ENCODE peak calls at places on chromosomes 1 and 21, in eight cellular contexts. One of them, this sample, is unnamed.

GRCh38 chr1:186152227-186152944 is 222.7 kb downstream of the TPR start:
- DNase-seq in naive thymus-derived CD4-positive, alpha-beta T cell: no peak
- DNase-seq in left lung: no peak
- DNase-seq in PC-3: peak; percentile 92
- DNase-seq in endothelial cell of umbilical vein: no peak
- DNase-seq in gastrocnemius medialis: no peak
- DNase-seq in thyroid gland: no peak
- DNase-seq in esophagus squamous epithelium: no peak
- DNase-seq in this sample: peak; percentile 39

GRCh38 chr1:111089638-111090037 is 50.3 kb downstream of the DRAM2 start:
- DNase-seq in thyroid gland: no peak
- DNase-seq in naive thymus-derived CD4-positive, alpha-beta T cell: no peak
- DNase-seq in esophagus squamous epithelium: no peak
- DNase-seq in endothelial cell of umbilical vein: no peak
- DNase-seq in left lung: no peak
- DNase-seq in PC-3: no peak
- DNase-seq in gastrocnemius medialis: no peak
- DNase-seq in this sample: no peak

GRCh38 chr1:92951141-92951582 is 10.1 kb downstream of the DIPK1A start:
- DNase-seq in esophagus squamous epithelium: no peak
- DNase-seq in gastrocnemius medialis: no peak
- DNase-seq in thyroid gland: no peak
- DNase-seq in PC-3: peak; percentile 57
- DNase-seq in endothelial cell of umbilical vein: no peak
- DNase-seq in naive thymus-derived CD4-positive, alpha-beta T cell: peak; percentile 33
- DNase-seq in left lung: no peak
- DNase-seq in this sample: no peak

GRCh38 chr1:156148236-156148635 is 5.1 kb upstream of the SEMA4A start:
- DNase-seq in PC-3: peak; percentile 1
- DNase-seq in gastrocnemius medialis: no peak
- DNase-seq in endothelial cell of umbilical vein: peak; percentile 65
- DNase-seq in thyroid gland: no peak
- DNase-seq in left lung: no peak
- DNase-seq in esophagus squamous epithelium: no peak
- DNase-seq in naive thymus-derived CD4-positive, alpha-beta T cell: no peak
- DNase-seq in this sample: no peak

GRCh38 chr1:8379513-8380186 is 61.7 kb downstream of the SLC45A1 start:
- DNase-seq in esophagus squamous epithelium: no peak
- DNase-seq in PC-3: no peak
- DNase-seq in endothelial cell of umbilical vein: no peak
- DNase-seq in left lung: no peak
- DNase-seq in naive thymus-derived CD4-positive, alpha-beta T cell: no peak
- DNase-seq in gastrocnemius medialis: no peak
- DNase-seq in thyroid gland: no peak
- DNase-seq in this sample: no peak

GRCh38 chr1:22415489-22415888 is 36.2 kb upstream of the ZBTB40 start:
- DNase-seq in endothelial cell of umbilical vein: no peak
- DNase-seq in esophagus squamous epithelium: no peak
- DNase-seq in thyroid gland: no peak
- DNase-seq in left lung: no peak
- DNase-seq in gastrocnemius medialis: no peak
- DNase-seq in naive thymus-derived CD4-positive, alpha-beta T cell: no peak
- DNase-seq in PC-3: no peak
- DNase-seq in this sample: no peak

GRCh38 chr1:21814241-21814918 is 2.3 kb downstream of the LDLRAD2 start:
- DNase-seq in naive thymus-derived CD4-positive, alpha-beta T cell: no peak
- DNase-seq in thyroid gland: peak; percentile 17
- DNase-seq in endothelial cell of umbilical vein: no peak
- DNase-seq in left lung: no peak
- DNase-seq in PC-3: no peak
- DNase-seq in esophagus squamous epithelium: no peak
- DNase-seq in gastrocnemius medialis: no peak
- DNase-seq in this sample: peak; percentile 73

GRCh38 chr1:248924696-248925532 is 18.9 kb downstream of the PGBD2 start:
- DNase-seq in naive thymus-derived CD4-positive, alpha-beta T cell: peak; percentile 51
- DNase-seq in PC-3: peak; percentile 77
- DNase-seq in left lung: no peak
- DNase-seq in thyroid gland: peak; percentile 48
- DNase-seq in gastrocnemius medialis: no peak
- DNase-seq in esophagus squamous epithelium: no peak
- DNase-seq in endothelial cell of umbilical vein: peak; percentile 50
- DNase-seq in this sample: peak; percentile 38

GRCh38 chr1:18955442-18956188 is 861 bp downstream of the IFFO2 start:
- DNase-seq in gastrocnemius medialis: no peak
- DNase-seq in naive thymus-derived CD4-positive, alpha-beta T cell: peak; percentile 52
- DNase-seq in esophagus squamous epithelium: no peak
- DNase-seq in endothelial cell of umbilical vein: peak; percentile 40
- DNase-seq in PC-3: peak; percentile 39
- DNase-seq in left lung: peak; percentile 52
- DNase-seq in thyroid gland: peak; percentile 69
- DNase-seq in this sample: peak; percentile 57

GRCh38 chr1:37186246-37186756 is 152.0 kb upstream of the GRIK3 start:
- DNase-seq in left lung: no peak
- DNase-seq in PC-3: no peak
- DNase-seq in esophagus squamous epithelium: no peak
- DNase-seq in endothelial cell of umbilical vein: no peak
- DNase-seq in gastrocnemius medialis: no peak
- DNase-seq in naive thymus-derived CD4-positive, alpha-beta T cell: no peak
- DNase-seq in thyroid gland: no peak
- DNase-seq in this sample: no peak

GRCh38 chr21:44433791-44434567 is 21.3 kb upstream of the LRRC3 start:
- DNase-seq in PC-3: no peak
- DNase-seq in endothelial cell of umbilical vein: no peak
- DNase-seq in thyroid gland: no peak
- DNase-seq in naive thymus-derived CD4-positive, alpha-beta T cell: no peak
- DNase-seq in gastrocnemius medialis: peak; percentile 0
- DNase-seq in left lung: peak; percentile 21
- DNase-seq in esophagus squamous epithelium: no peak
- DNase-seq in this sample: no peak

GRCh38 chr1:193404236-193404635 is 217.8 kb upstream of the B3GALT2 start:
- DNase-seq in PC-3: no peak
- DNase-seq in naive thymus-derived CD4-positive, alpha-beta T cell: no peak
- DNase-seq in thyroid gland: no peak
- DNase-seq in gastrocnemius medialis: no peak
- DNase-seq in esophagus squamous epithelium: no peak
- DNase-seq in endothelial cell of umbilical vein: no peak
- DNase-seq in left lung: no peak
- DNase-seq in this sample: no peak

GRCh38 chr1:95193591-95193990 is 40.4 kb upstream of the RWDD3 start:
- DNase-seq in esophagus squamous epithelium: no peak
- DNase-seq in thyroid gland: no peak
- DNase-seq in gastrocnemius medialis: no peak
- DNase-seq in endothelial cell of umbilical vein: no peak
- DNase-seq in naive thymus-derived CD4-positive, alpha-beta T cell: no peak
- DNase-seq in PC-3: no peak
- DNase-seq in left lung: no peak
- DNase-seq in this sample: no peak

GRCh38 chr1:154733621-154734020 is 125.6 kb upstream of the ADAR start:
- DNase-seq in naive thymus-derived CD4-positive, alpha-beta T cell: no peak
- DNase-seq in thyroid gland: no peak
- DNase-seq in gastrocnemius medialis: no peak
- DNase-seq in endothelial cell of umbilical vein: no peak
- DNase-seq in left lung: no peak
- DNase-seq in esophagus squamous epithelium: no peak
- DNase-seq in PC-3: no peak
- DNase-seq in this sample: no peak

GRCh38 chr1:204756349-204756748 is 70.8 kb upstream of the LRRN2 start:
- DNase-seq in PC-3: no peak
- DNase-seq in gastrocnemius medialis: no peak
- DNase-seq in left lung: no peak
- DNase-seq in esophagus squamous epithelium: no peak
- DNase-seq in naive thymus-derived CD4-positive, alpha-beta T cell: no peak
- DNase-seq in endothelial cell of umbilical vein: no peak
- DNase-seq in thyroid gland: no peak
- DNase-seq in this sample: no peak

DNA sequence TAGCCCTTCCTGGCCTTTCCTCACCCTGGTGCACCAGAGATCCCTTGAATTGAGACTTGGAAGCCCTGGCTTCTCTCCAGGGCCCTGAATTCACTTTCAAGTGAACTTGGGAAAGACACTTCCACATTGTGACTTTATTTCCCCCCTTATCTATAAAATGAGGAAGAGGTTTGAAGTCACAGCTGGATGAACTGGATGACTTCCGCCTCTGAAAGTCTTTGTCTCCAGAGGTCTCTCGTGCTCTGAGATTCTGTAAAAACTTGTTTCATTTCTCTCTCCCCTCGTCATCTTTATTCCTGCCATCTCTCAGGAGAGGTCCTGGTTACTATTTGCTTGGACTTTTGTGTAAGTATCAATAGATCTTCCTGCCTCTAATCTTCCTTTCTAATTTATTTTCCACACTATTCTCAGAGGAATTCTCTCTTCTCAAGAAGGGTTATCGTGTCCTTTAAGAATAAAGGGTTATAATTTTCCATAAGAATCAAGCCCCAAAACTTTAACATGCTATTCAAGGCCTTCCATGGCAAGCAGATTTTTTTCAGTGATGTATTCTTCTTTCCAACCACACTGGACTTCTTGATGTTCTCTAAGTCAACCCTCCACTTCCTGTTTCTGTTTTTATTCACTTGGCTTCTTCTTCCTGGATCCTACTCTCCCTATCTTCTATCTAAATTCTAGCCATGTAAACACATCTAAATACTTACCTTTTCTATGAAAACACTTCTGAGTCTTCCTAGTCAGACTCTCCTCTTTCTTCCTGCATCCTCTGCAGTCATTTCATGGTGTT is 6.5 kb upstream of the RPTN start:
- DNase-seq in gastrocnemius medialis: no peak
- DNase-seq in naive thymus-derived CD4-positive, alpha-beta T cell: no peak
- DNase-seq in esophagus squamous epithelium: no peak
- DNase-seq in thyroid gland: no peak
- DNase-seq in PC-3: no peak
- DNase-seq in endothelial cell of umbilical vein: no peak
- DNase-seq in left lung: no peak
- DNase-seq in this sample: no peak
- H3K4me1 ChIP-seq in gastrocnemius medialis: no peaks in the 10 kb centered on the region
- H3K4me1 ChIP-seq in naive thymus-derived CD4-positive, alpha-beta T cell: no peaks in the 10 kb centered on the region
- H3K4me1 ChIP-seq in esophagus squamous epithelium: peaks cover 53% of the 10 kb centered on the region
- H3K4me1 ChIP-seq in thyroid gland: peaks cover 13% of the 10 kb centered on the region
- H3K4me1 ChIP-seq in PC-3: peaks cover 30% of the 10 kb centered on the region
- H3K4me1 ChIP-seq in endothelial cell of umbilical vein: no peaks in the 10 kb centered on the region
- H3K4me1 ChIP-seq in left lung: no peaks in the 10 kb centered on the region
- H3K4me1 ChIP-seq in this sample: no peaks in the 10 kb centered on the region

DNA sequence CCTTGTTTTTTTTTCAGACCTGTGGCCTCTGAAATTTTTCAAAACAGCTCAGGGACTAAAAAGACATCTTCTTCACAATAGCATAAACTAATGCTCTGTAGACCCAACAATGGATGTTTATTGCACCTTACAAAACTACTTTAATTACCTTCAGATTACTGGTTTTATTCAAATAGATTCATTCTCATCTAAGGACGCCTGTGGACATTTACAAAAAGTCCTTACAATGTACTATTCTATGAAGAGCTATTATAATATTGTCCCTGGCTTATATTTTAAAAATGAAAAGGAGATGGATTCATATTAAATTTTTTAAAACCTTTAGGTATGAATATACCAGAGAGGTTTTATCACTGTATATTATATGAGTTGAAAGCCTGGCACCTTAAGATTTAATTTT is 238.4 kb upstream of the NR5A2 start:
- DNase-seq in naive thymus-derived CD4-positive, alpha-beta T cell: no peak
- DNase-seq in thyroid gland: no peak
- DNase-seq in PC-3: no peak
- DNase-seq in gastrocnemius medialis: no peak
- DNase-seq in left lung: no peak
- DNase-seq in endothelial cell of umbilical vein: no peak
- DNase-seq in esophagus squamous epithelium: no peak
- DNase-seq in this sample: no peak
- H3K4me3 ChIP-seq in naive thymus-derived CD4-positive, alpha-beta T cell: no peak overlapping the region
- H3K4me3 ChIP-seq in thyroid gland: no peak overlapping the region
- H3K4me3 ChIP-seq in PC-3: no peak overlapping the region
- H3K4me3 ChIP-seq in gastrocnemius medialis: no peak overlapping the region
- H3K4me3 ChIP-seq in left lung: no peak overlapping the region
- H3K4me3 ChIP-seq in endothelial cell of umbilical vein: no peak overlapping the region
- H3K4me3 ChIP-seq in esophagus squamous epithelium: no peak overlapping the region
- H3K4me3 ChIP-seq in this sample: no peak overlapping the region

GRCh38 chr1:40270152-40270834 is 12.3 kb downstream of the ZMPSTE24 start:
- DNase-seq in thyroid gland: no peak
- DNase-seq in PC-3: peak; percentile 24
- DNase-seq in esophagus squamous epithelium: no peak
- DNase-seq in left lung: no peak
- DNase-seq in naive thymus-derived CD4-positive, alpha-beta T cell: no peak
- DNase-seq in endothelial cell of umbilical vein: no peak
- DNase-seq in gastrocnemius medialis: no peak
- DNase-seq in this sample: no peak
- H3K27me3 ChIP-seq in thyroid gland: no peaks in the 10 kb centered on the region
- H3K27me3 ChIP-seq in PC-3: no peaks in the 10 kb centered on the region
- H3K27me3 ChIP-seq in esophagus squamous epithelium: no peaks in the 10 kb centered on the region
- H3K27me3 ChIP-seq in left lung: no peaks in the 10 kb centered on the region
- H3K27me3 ChIP-seq in naive thymus-derived CD4-positive, alpha-beta T cell: no peaks in the 10 kb centered on the region
- H3K27me3 ChIP-seq in endothelial cell of umbilical vein: no peaks in the 10 kb centered on the region
- H3K27me3 ChIP-seq in gastrocnemius medialis: no peaks in the 10 kb centered on the region
- H3K27me3 ChIP-seq in this sample: no peaks in the 10 kb centered on the region

DNA sequence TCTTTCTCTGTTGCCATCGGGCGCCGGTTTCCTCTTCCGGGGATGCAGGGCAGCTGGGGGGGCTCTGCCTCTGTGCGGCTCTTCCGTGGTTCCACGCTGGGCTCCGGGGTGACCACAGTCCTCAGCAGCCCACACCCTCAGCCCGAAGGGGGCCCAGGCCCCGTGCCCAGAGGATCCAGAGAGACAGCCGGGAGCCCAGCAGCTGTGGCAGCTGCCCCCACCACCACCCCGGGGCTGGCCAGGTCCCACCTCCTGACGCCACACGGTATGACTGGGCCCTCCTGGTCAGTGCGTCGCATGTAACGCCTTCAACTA is 172.2 kb downstream of the PRDM16 start:
- DNase-seq in thyroid gland: no peak
- DNase-seq in PC-3: no peak
- DNase-seq in naive thymus-derived CD4-positive, alpha-beta T cell: no peak
- DNase-seq in gastrocnemius medialis: no peak
- DNase-seq in left lung: no peak
- DNase-seq in endothelial cell of umbilical vein: no peak
- DNase-seq in esophagus squamous epithelium: no peak
- DNase-seq in this sample: no peak
- H3K4me1 ChIP-seq in thyroid gland: peaks cover 85% of the 10 kb centered on the region
- H3K4me1 ChIP-seq in PC-3: peaks cover 5% of the 10 kb centered on the region
- H3K4me1 ChIP-seq in naive thymus-derived CD4-positive, alpha-beta T cell: no peaks in the 10 kb centered on the region
- H3K4me1 ChIP-seq in gastrocnemius medialis: no peaks in the 10 kb centered on the region
- H3K4me1 ChIP-seq in left lung: no peaks in the 10 kb centered on the region
- H3K4me1 ChIP-seq in endothelial cell of umbilical vein: no peaks in the 10 kb centered on the region
- H3K4me1 ChIP-seq in esophagus squamous epithelium: no peaks in the 10 kb centered on the region
- H3K4me1 ChIP-seq in this sample: no peaks in the 10 kb centered on the region

DNA sequence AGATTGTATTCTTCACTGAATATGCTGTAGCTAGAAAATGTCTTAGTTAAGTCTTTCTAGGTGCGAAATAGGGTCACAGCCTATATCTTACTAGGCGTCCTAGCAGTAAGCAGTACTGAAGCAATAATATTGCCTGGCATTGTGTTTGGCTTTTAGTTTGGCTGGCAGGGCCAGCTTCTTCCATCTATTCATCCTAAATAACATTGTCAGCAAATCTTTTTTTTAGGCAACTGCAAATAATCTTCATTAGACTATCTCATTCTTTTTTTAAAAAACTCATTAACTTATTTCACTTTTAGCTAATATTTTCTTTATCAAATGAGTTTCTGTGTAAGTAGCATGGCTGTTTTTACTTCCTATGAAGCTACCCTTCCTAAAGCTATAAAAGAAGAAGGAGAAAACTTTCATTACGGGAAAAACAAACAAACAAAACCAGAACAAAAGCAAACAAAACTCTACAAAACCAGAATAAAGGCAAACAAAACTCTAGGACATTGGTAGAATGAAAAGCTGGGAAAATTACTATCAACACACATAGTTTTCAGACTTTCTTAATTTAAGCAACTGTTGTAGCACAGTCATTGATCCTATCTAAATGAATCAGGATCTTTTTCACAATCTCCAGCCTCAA is 506.0 kb downstream of the DPYD start:
- DNase-seq in left lung: no peak
- DNase-seq in gastrocnemius medialis: no peak
- DNase-seq in esophagus squamous epithelium: no peak
- DNase-seq in thyroid gland: no peak
- DNase-seq in endothelial cell of umbilical vein: no peak
- DNase-seq in naive thymus-derived CD4-positive, alpha-beta T cell: no peak
- DNase-seq in PC-3: peak; percentile 16
- DNase-seq in this sample: no peak
- H3K4me3 ChIP-seq in left lung: no peak overlapping the region
- H3K4me3 ChIP-seq in gastrocnemius medialis: no peak overlapping the region
- H3K4me3 ChIP-seq in esophagus squamous epithelium: no peak overlapping the region
- H3K4me3 ChIP-seq in thyroid gland: no peak overlapping the region
- H3K4me3 ChIP-seq in endothelial cell of umbilical vein: no peak overlapping the region
- H3K4me3 ChIP-seq in naive thymus-derived CD4-positive, alpha-beta T cell: no peak overlapping the region
- H3K4me3 ChIP-seq in PC-3: no peak overlapping the region
- H3K4me3 ChIP-seq in this sample: no peak overlapping the region

This sample was measured in HAP-1.